ENCODE peak calls at places on chromosomes 11 and 22, in nine cellular contexts. Y, V, J, W, K, I, D, C and R are unnamed samples.

GRCh38 chr22:48651036-48651890 is 1176.4 kb downstream of the BRD1 start:
- DNase-seq in Y (no peak), K (no peak), C (no peak), D (no peak), V (no peak), J (no peak), I (no peak), W (no peak), R (peak; percentile 59)

GRCh38 chr11:101863361-101863760 is 51.4 kb upstream of the CEP126 start:
- DNase-seq in W (peak; percentile 34), I (no peak), Y (peak; percentile 25), K (no peak), C (no peak), V (no peak), D (no peak), J (peak; percentile 59), R (no peak)

GRCh38 chr11:120225372-120225909 is 14.5 kb upstream of the POU2F3 start:
- DNase-seq in D (no peak), C (peak; percentile 59), Y (no peak), W (peak; percentile 61), J (peak; percentile 54), K (no peak), I (no peak), V (no peak), R (no peak)

GRCh38 chr11:15800121-15800800 is 556.1 kb downstream of the SOX6 start:
- DNase-seq in K (no peak), D (no peak), W (peak; percentile 85), C (peak; percentile 54), J (peak; percentile 71), V (no peak), I (no peak), Y (peak; percentile 80), R (no peak)

GRCh38 chr11:122729139-122729538 is 73.6 kb downstream of the UBASH3B start:
- DNase-seq in Y (no peak), W (no peak), K (no peak), D (no peak), C (no peak), I (no peak), J (no peak), V (no peak), R (no peak)

GRCh38 chr11:117833401-117833891 is 8.9 kb upstream of the FXYD2 start:
- DNase-seq in J (no peak), W (no peak), C (peak; percentile 93), V (no peak), Y (peak; percentile 11), K (no peak), I (no peak), D (peak; percentile 95), R (peak; percentile 74)

GRCh38 chr11:66275396-66275795 is 2.6 kb upstream of the CNIH2 start:
- DNase-seq in W (no peak), K (no peak), I (no peak), C (no peak), D (no peak), V (no peak), J (no peak), Y (no peak), R (no peak)

GRCh38 chr22:19442166-19442565 is 5.3 kb downstream of the C22orf39 start:
- DNase-seq in D (no peak), I (no peak), K (no peak), Y (no peak), C (peak; percentile 73), V (no peak), J (no peak), W (peak; percentile 39), R (no peak)

GRCh38 chr11:32231909-32232493 is 141.1 kb downstream of the RCN1 start:
- DNase-seq in C (no peak), J (peak; percentile 37), K (no peak), V (no peak), Y (no peak), W (peak; percentile 62), I (peak; percentile 70), D (no peak), R (no peak)

GRCh38 chr11:34425863-34426262 is 12.9 kb upstream of the CAT start:
- DNase-seq in I (no peak), K (no peak), C (no peak), V (no peak), Y (peak; percentile 59), J (peak; percentile 78), D (no peak), W (peak; percentile 20), R (no peak)

GRCh38 chr11:47220401-47220821 is 5.6 kb downstream of the DDB2 start:
- DNase-seq in W (peak; percentile 74), I (no peak), Y (peak; percentile 53), D (no peak), C (no peak), J (peak; percentile 81), K (no peak), V (no peak), R (no peak)

GRCh38 chr11:66001941-66002647 is at the start of the genes BANF1 and EIF1AD:
- DNase-seq in Y (peak; percentile 95), K (peak; percentile 94), D (peak; percentile 93), I (peak; percentile 96), C (peak; percentile 95), W (peak; percentile 99), J (peak; percentile 98), V (peak; percentile 88), R (peak; percentile 94)

DNA sequence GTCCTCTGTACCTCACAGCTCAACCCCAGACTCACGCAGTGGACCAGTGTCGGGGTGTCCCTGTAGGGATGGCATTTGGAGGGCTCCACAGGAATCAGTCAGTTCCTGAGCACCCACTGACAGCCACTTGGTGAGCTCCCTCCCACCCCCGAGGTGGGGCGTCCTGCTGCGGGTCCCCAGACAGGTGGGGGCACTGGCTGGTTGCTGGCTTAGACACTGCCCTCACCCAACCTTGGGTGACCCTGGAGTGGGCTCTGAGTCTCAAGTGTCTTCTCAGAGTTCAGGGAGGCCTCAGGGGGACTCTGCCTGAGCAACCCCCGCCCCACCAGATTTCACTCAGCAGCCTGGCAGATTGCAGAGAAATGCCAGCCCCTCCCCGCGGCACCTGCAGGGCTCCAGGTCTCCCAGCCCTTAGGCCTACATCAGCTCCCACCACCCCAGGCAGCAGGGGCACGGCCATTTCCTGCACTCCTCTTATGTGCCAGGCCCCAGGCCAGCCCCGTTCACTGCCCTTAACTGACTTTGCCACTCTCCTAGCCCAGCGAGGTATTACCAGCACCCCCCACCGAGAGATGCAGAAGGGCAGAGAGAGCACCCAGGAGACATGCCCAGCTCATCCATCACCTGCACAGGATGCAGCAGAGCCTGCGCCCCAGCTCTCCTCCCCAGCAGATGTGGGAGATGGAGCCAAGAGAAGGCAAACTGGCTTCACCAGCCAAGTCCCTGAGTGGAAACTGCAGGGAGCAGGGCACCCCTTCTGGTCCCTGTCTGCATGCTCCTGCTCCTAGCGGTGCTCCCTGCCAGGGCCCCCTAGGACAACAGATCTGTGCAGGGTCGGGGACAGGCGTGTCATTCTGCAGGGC is 2.4 kb downstream of the PRR5 start:
- DNase-seq in I (no peak), V (no peak), D (no peak), K (no peak), Y (no peak), C (no peak), J (no peak), W (no peak), R (no peak)
- H3K4me3 ChIP-seq in I (no peak overlapping the region), V (no peak overlapping the region), D (no peak overlapping the region), K (no peak overlapping the region), Y (no peak overlapping the region), C (no peak overlapping the region), J (no peak overlapping the region), W (no peak overlapping the region), R (no peak overlapping the region)

GRCh38 chr11:36056160-36056751 is 112.4 kb downstream of the LDLRAD3 start:
- DNase-seq in Y (no peak), V (no peak), D (peak; percentile 50), K (no peak), J (peak; percentile 72), I (peak; percentile 66), C (no peak), W (peak; percentile 65), R (peak; percentile 6)

GRCh38 chr11:36053314-36053713 is 109.5 kb downstream of the LDLRAD3 start:
- DNase-seq in D (no peak), K (no peak), W (no peak), I (no peak), V (no peak), J (no peak), Y (no peak), C (no peak), R (no peak)

GRCh38 chr11:36055356-36055755 is 111.5 kb downstream of the LDLRAD3 start:
- DNase-seq in C (no peak), J (no peak), K (no peak), V (no peak), I (no peak), Y (no peak), D (no peak), W (no peak), R (no peak)

GRCh38 chr11:36053901-36054300 is 110.0 kb downstream of the LDLRAD3 start:
- DNase-seq in V (no peak), C (no peak), I (no peak), J (no peak), D (no peak), Y (no peak), K (peak; percentile 23), W (no peak), R (no peak)

GRCh38 chr11:36054628-36055027 is 110.8 kb downstream of the LDLRAD3 start:
- DNase-seq in D (no peak), K (no peak), J (no peak), W (no peak), V (no peak), C (no peak), Y (no peak), I (no peak), R (no peak)
- H3K4me3 ChIP-seq in D (no peak overlapping the region), K (no peak overlapping the region), J (no peak overlapping the region), W (no peak overlapping the region), V (no peak overlapping the region), C (no peak overlapping the region), Y (no peak overlapping the region), I (no peak overlapping the region), R (no peak overlapping the region)

GRCh38 chr22:45648320-45649070 is 23.1 kb upstream of the ATXN10 start:
- DNase-seq in K (no peak), D (no peak), C (no peak), J (no peak), V (no peak), Y (no peak), W (no peak), I (no peak), R (no peak)
- H3K4me3 ChIP-seq in K (no peak overlapping the region), D (no peak overlapping the region), C (no peak overlapping the region), J (no peak overlapping the region), V (no peak overlapping the region), Y (no peak overlapping the region), W (no peak overlapping the region), I (no peak overlapping the region), R (no peak overlapping the region)

GRCh38 chr11:60970890-60971289 is 590 bp upstream of the CD6 start:
- DNase-seq in D (no peak), K (no peak), I (no peak), W (no peak), Y (no peak), C (no peak), V (no peak), J (no peak), R (no peak)

GRCh38 chr11:60971520-60971919 is at the start of gene CD6:
- DNase-seq in K (no peak), W (no peak), Y (no peak), J (no peak), I (no peak), C (no peak), D (no peak), V (no peak), R (peak; percentile 58)

GRCh38 chr11:60970369-60970774 is 1.1 kb upstream of the CD6 start:
- DNase-seq in W (peak; percentile 65), D (peak; percentile 66), J (peak; percentile 28), C (peak; percentile 69), I (peak; percentile 68), K (no peak), Y (no peak), V (no peak), R (peak; percentile 86)

GRCh38 chr11:60973699-60974098 is 2.2 kb downstream of the CD6 start:
- DNase-seq in W (no peak), D (no peak), K (no peak), V (no peak), Y (no peak), J (no peak), C (no peak), I (no peak), R (no peak)

GRCh38 chr11:60972182-60973030 is 926 bp downstream of the CD6 start:
- DNase-seq in D (no peak), K (no peak), C (no peak), I (no peak), W (no peak), Y (no peak), J (no peak), V (no peak), R (no peak)
- H3K4me3 ChIP-seq in D (no peak overlapping the region), K (no peak overlapping the region), C (no peak overlapping the region), I (no peak overlapping the region), W (no peak overlapping the region), Y (no peak overlapping the region), J (no peak overlapping the region), V (peak overlapping the region; percentile 31), R (no peak overlapping the region)